ENCODE peak calls at places on chromosomes 6 and 20, in seven cellular contexts. W is esophagus muscularis mucosa, D is spleen, M is tibial nerve, X is H1, A is HCT116, E is sigmoid colon. H is an unnamed sample. For H3K4me1, the result is how much of the 10 kb centered on the place peaks cover.

GRCh38 chr6:39313526-39314272 is 520 bp downstream of the KCNK17 start:
- DNase-seq in W (no peak), D (no peak), M (no peak), X (no peak), A (no peak), E (no peak), H (no peak)

GRCh38 chr6:142009647-142010046 is 123.1 kb upstream of the GJE1 start:
- DNase-seq in W (no peak), D (no peak), M (no peak), X (no peak), A (peak), E (no peak), H (no peak)

GRCh38 chr6:12296255-12296573 is 6.1 kb downstream of the EDN1 start:
- DNase-seq in W (no peak), D (no peak), M (peak), X (no peak), A (no peak), E (no peak), H (no peak)

GRCh38 chr6:68008445-68008844 is 626.6 kb upstream of the ADGRB3 start:
- DNase-seq in W (no peak), D (no peak), M (no peak), X (no peak), A (no peak), E (no peak), H (no peak)

GRCh38 chr6:129929433-129929832 is 68.3 kb upstream of the TMEM244 start:
- DNase-seq in W (no peak), D (no peak), M (no peak), X (no peak), A (no peak), E (no peak), H (no peak)

GRCh38 chr6:706161-706560 is 13.2 kb upstream of the EXOC2 start:
- DNase-seq in W (no peak), D (no peak), M (no peak), X (no peak), A (no peak), E (no peak), H (no peak)

GRCh38 chr6:168090706-168091105 is 11.7 kb upstream of the FRMD1 start:
- DNase-seq in W (no peak), D (peak), M (no peak), X (no peak), A (no peak), E (no peak), H (no peak)

GRCh38 chr6:5837323-5837722 is 169.4 kb downstream of the NRN1 start:
- DNase-seq in W (no peak), D (no peak), M (no peak), X (no peak), A (no peak), E (no peak), H (no peak)

GRCh38 chr6:56772737-56773184 is 130.1 kb upstream of the DST start:
- DNase-seq in W (no peak), D (no peak), M (no peak), X (no peak), A (no peak), E (peak), H (no peak)

GRCh38 chr6:165417298-165417865 is 108.0 kb upstream of the C6orf118 start:
- DNase-seq in W (no peak), D (no peak), M (no peak), X (no peak), A (no peak), E (no peak), H (no peak)

GRCh38 chr6:143506620-143507019 is 4.9 kb downstream of the FUCA2 start:
- DNase-seq in W (no peak), D (no peak), M (no peak), X (no peak), A (no peak), E (no peak), H (no peak)

GRCh38 chr6:159056432-159056831 is 11.6 kb upstream of the TAGAP start:
- DNase-seq in W (no peak), D (no peak), M (no peak), X (no peak), A (no peak), E (no peak), H (no peak)

GRCh38 chr6:109449789-109450673 is 5.5 kb downstream of the MICAL1 start:
- DNase-seq in W (no peak), D (peak), M (no peak), X (no peak), A (no peak), E (no peak), H (no peak)

GRCh38 chr20:19661717-19662637 is 96.1 kb upstream of the RIN2 start:
- DNase-seq in W (peak), D (peak), M (peak), X (peak), A (peak), E (peak), H (no peak)

GRCh38 chr6:121868191-121868590 is 432.7 kb downstream of the GJA1 start:
- DNase-seq in W (no peak), D (no peak), M (no peak), X (no peak), A (no peak), E (no peak), H (no peak)

GRCh38 chr20:40339661-40340449 is 349.2 kb downstream of the MAFB start:
- DNase-seq in W (peak), D (peak), M (no peak), X (no peak), A (no peak), E (peak), H (no peak)

GRCh38 chr6:2988426-2989331 is 11.0 kb upstream of the NQO2 start:
- DNase-seq in W (peak), D (peak), M (peak), X (peak), A (peak), E (peak), H (peak)

GRCh38 chr6:170128811-170129681 is 161.8 kb downstream of the DLL1 start:
- DNase-seq in W (no peak), D (peak), M (no peak), X (no peak), A (no peak), E (peak), H (no peak)

GRCh38 chr6:9978480-9978879 is 436.4 kb downstream of the TFAP2A start:
- DNase-seq in W (no peak), D (no peak), M (no peak), X (no peak), A (no peak), E (no peak), H (no peak)

GRCh38 chr20:42652261-42652660 is 537.4 kb downstream of the PTPRT start:
- DNase-seq in W (peak), D (no peak), M (no peak), X (no peak), A (no peak), E (no peak), H (no peak)

GRCh38 chr6:83852528-83853177 is 507 bp upstream of the RIPPLY2 start:
- DNase-seq in W (no peak), D (no peak), M (no peak), X (no peak), A (no peak), E (no peak), H (no peak)

GRCh38 chr6:22411408-22412105 is 114.7 kb upstream of the PRL start:
- DNase-seq in W (no peak), D (no peak), M (no peak), X (no peak), A (no peak), E (no peak), H (no peak)

GRCh38 chr6:142947702-142948480 is 2.9 kb upstream of the HIVEP2 start:
- DNase-seq in W (no peak), D (no peak), M (no peak), X (no peak), A (no peak), E (no peak), H (no peak)

GRCh38 chr6:39088331-39088730 is 26.7 kb downstream of the SAYSD1 start:
- DNase-seq in W (peak), D (no peak), M (no peak), X (peak), A (no peak), E (no peak), H (no peak)

GRCh38 chr20:10673176-10673830 is 496 bp downstream of the JAG1 start:
- DNase-seq in W (no peak), D (peak), M (no peak), X (no peak), A (no peak), E (peak), H (no peak)

GRCh38 chr6:5695260-5696245 is 311.2 kb downstream of the NRN1 start:
- DNase-seq in W (peak), D (no peak), M (no peak), X (no peak), A (no peak), E (no peak), H (no peak)

GRCh38 chr6:45974596-45974995 is 41.1 kb downstream of the CLIC5 start:
- DNase-seq in W (no peak), D (no peak), M (no peak), X (no peak), A (no peak), E (no peak), H (no peak)

GRCh38 chr6:225121-225721 is 67.1 kb upstream of the DUSP22 start:
- DNase-seq in W (no peak), D (no peak), M (no peak), X (no peak), A (no peak), E (no peak), H (no peak)

GRCh38 chr20:51926670-51927305 is 124.5 kb upstream of the SALL4 start:
- DNase-seq in W (no peak), D (no peak), M (no peak), X (no peak), A (no peak), E (no peak), H (no peak)

GRCh38 chr20:32477594-32478512 is 107.3 kb downstream of the NOL4L start:
- DNase-seq in W (no peak), D (peak), M (no peak), X (no peak), A (no peak), E (peak), H (no peak)

GRCh38 chr6:152954443-152954842 is 28.4 kb downstream of the FBXO5 start:
- DNase-seq in W (no peak), D (no peak), M (no peak), X (no peak), A (no peak), E (no peak), H (no peak)

GRCh38 chr6:1645466-1646185 is 35.9 kb downstream of the FOXC1 start:
- DNase-seq in W (no peak), D (no peak), M (no peak), X (no peak), A (no peak), E (no peak), H (no peak)

DNA sequence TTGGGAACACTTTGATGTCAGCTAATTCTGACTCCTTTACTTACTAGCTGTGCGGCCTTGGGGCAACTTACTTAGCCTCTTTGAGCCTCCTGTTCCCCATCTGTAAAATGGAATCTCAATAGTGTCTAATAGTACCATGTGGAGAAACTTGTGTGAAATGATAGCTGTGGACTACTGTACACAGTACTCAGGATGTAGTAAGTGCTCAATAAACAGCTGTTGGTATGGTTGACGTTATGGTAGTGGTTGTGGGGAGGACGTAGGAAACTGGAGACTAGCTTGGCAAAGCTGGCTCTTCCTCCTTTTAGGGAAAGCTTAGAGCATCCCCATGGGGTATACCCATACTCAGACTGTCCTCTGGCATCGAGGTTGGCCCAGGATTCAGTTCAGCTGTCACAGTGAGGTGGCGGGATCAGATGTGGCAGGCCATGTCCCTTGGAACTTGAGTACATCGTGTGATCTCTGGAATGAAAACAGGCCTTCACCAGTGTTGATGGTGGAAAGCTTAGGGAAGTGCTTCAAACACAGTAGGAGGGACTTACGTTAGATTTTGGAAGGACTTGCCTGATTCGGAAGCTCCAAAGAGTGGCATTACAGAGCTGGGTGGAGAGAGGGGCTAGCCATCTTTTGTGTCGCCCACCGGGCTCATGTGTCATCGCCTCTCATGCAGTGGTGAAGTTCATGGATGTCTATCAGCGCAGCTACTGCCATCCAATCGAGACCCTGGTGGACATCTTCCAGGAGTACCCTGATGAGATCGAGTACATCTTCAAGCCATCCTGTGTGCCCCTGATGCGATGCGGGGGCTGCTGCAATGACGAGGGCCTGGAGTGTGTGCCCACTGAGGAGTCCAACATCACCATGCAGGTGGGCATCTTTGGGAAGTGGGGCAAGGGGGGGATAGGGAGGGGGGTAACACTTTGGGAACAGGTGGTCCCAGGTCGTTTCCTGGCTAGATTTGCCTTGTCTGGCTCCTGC is 7.1 kb downstream of the VEGFA start:
- DNase-seq in W (no peak), D (peak), M (no peak), X (no peak), A (no peak), E (no peak), H (no peak)
- H3K4me1 ChIP-seq in W (half or more), D (under half), M (under half), X (under half), A (under half), E (under half), H (half or more)

DNA sequence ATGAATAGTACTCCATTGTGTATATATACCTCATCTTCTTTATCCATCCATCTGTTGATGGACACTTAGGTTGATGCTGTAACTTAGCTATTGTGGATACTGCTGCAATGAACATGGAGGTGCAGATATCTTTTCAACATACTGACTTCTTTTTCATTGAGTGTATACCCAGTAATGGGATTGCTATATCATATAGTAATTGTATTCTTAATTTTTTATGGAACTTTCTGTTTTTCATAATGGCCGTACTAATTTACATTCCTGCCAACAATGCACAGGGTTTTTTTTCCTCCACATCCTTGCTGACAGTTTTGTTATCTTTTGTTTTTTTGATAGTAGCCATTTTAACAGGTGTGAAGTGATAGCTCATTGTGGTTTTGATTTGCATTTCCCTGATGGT is 5.2 kb downstream of the CCN2 start:
- DNase-seq in W (no peak), D (no peak), M (no peak), X (no peak), A (no peak), E (no peak), H (no peak)
- H3K4me3 ChIP-seq in W (no peak), D (no peak), M (no peak), X (no peak), A (no peak), E (no peak), H (no peak)

GRCh38 chr20:38145094-38146075 is 19.7 kb downstream of the TGM2 start:
- DNase-seq in W (no peak), D (no peak), M (no peak), X (no peak), A (no peak), E (no peak), H (no peak)
- TF ChIP-seq POLR2A in W (no peak), D (no peak), M (no peak), X (no peak), A (no peak), E (no peak), H (no peak)

GRCh38 chr20:50848846-50849673 is 54.2 kb downstream of the BCAS4 start:
- DNase-seq in W (no peak), D (no peak), M (no peak), X (no peak), A (no peak), E (no peak), H (no peak)
- H3K4me1 ChIP-seq in W (under half), D (under half), M (under half), X (under half), A (under half), E (under half), H (under half)